ENCODE peak calls at places on chromosomes 4 and X, in seven cellular contexts. D, R, U, S, L, B and G are unnamed samples.

GRCh38 chr4:151340751-151341385 is 15.5 kb upstream of the SH3D19 start:
- DNase-seq in D (no peak), R (no peak), U (no peak), S (no peak), L (no peak), B (no peak), G (no peak)

GRCh38 chrX:125203379-125203736 is 116.3 kb upstream of the TEX13C start:
- DNase-seq in D (peak; percentile 40), R (no peak), U (no peak), S (no peak), L (no peak), B (peak; percentile 18), G (no peak)

GRCh38 chrX:77527233-77528001 is 80.2 kb downstream of the FGF16 start:
- DNase-seq in D (peak; percentile 4), R (no peak), U (no peak), S (no peak), L (no peak), B (peak; percentile 8), G (no peak)

GRCh38 chrX:110258552-110258951 is 59.3 kb downstream of the AMMECR1 start:
- DNase-seq in D (no peak), R (no peak), U (no peak), S (no peak), L (no peak), B (no peak), G (no peak)

GRCh38 chr4:51843309-51844156 is 580 bp downstream of the DCUN1D4 start:
- DNase-seq in D (peak; percentile 78), R (peak; percentile 54), U (peak; percentile 41), S (peak; percentile 47), L (peak; percentile 78), B (peak; percentile 75), G (peak; percentile 80)

GRCh38 chr4:156888762-156889161 is 82.8 kb downstream of the PDGFC start:
- DNase-seq in D (no peak), R (no peak), U (no peak), S (no peak), L (no peak), B (no peak), G (no peak)

GRCh38 chr4:11471613-11472012 is 42.9 kb upstream of the HS3ST1 start:
- DNase-seq in D (no peak), R (peak; percentile 18), U (peak; percentile 67), S (peak; percentile 14), L (no peak), B (no peak), G (no peak)

GRCh38 chr4:112633477-112634235 is 3.1 kb downstream of the ZGRF1 start:
- DNase-seq in D (peak; percentile 37), R (no peak), U (peak; percentile 26), S (no peak), L (no peak), B (peak; percentile 53), G (no peak)

GRCh38 chr4:182492456-182492855 is 249.3 kb downstream of the TENM3 start:
- DNase-seq in D (no peak), R (no peak), U (no peak), S (no peak), L (no peak), B (no peak), G (no peak)

GRCh38 chr4:182343435-182343834 is 100.2 kb downstream of the TENM3 start:
- DNase-seq in D (peak; percentile 54), R (no peak), U (no peak), S (no peak), L (no peak), B (no peak), G (no peak)

GRCh38 chr4:78379991-78380739 is 171.4 kb upstream of the ANXA3 start:
- DNase-seq in D (no peak), R (no peak), U (no peak), S (no peak), L (no peak), B (no peak), G (no peak)

GRCh38 chr4:59223292-59223941 is 1976.7 kb upstream of the ADGRL3 start:
- DNase-seq in D (no peak), R (no peak), U (no peak), S (no peak), L (no peak), B (no peak), G (no peak)

GRCh38 chr4:129384974-129385373 is 289.0 kb downstream of the C4orf33 start:
- DNase-seq in D (no peak), R (no peak), U (no peak), S (no peak), L (no peak), B (no peak), G (no peak)

GRCh38 chrX:106726485-106727437 is at the start of gene RNF128:
- DNase-seq in D (peak; percentile 83), R (no peak), U (peak; percentile 6), S (no peak), L (peak; percentile 20), B (peak; percentile 71), G (peak; percentile 10)

GRCh38 chrX:40809210-40809609 is 73.9 kb upstream of the MED14 start:
- DNase-seq in D (no peak), R (no peak), U (no peak), S (no peak), L (no peak), B (no peak), G (no peak)

GRCh38 chr4:98148856-98149255 is 5.6 kb upstream of the STPG2 start:
- DNase-seq in D (no peak), R (no peak), U (no peak), S (no peak), L (no peak), B (no peak), G (no peak)

GRCh38 chr4:113222006-113222405 is 172.6 kb downstream of the ANK2 start:
- DNase-seq in D (no peak), R (no peak), U (no peak), S (no peak), L (no peak), B (no peak), G (no peak)